ENCODE peak calls at places on chromosomes 13 and 19, in four cellular contexts. Q, R, M and T are unnamed samples.

GRCh38 chr19:47757617-47758432 is 12.5 kb downstream of the NOP53 start:
- DNase-seq in Q (no peak), R (no peak), M (no peak), T (no peak)

GRCh38 chr13:113880651-113881611 is 17.1 kb upstream of the GAS6 start:
- DNase-seq in Q (peak), R (no peak), M (no peak), T (no peak)

GRCh38 chr13:101144808-101145419 is 271.4 kb downstream of the NALCN start:
- DNase-seq in Q (peak), R (peak), M (peak), T (no peak)

GRCh38 chr19:39568604-39569003 is 28.6 kb upstream of the EID2 start:
- DNase-seq in Q (no peak), R (no peak), M (no peak), T (no peak)

GRCh38 chr13:83503424-83503823 is 378.9 kb downstream of the SLITRK1 start:
- DNase-seq in Q (no peak), R (no peak), M (peak), T (no peak)

GRCh38 chr19:10132848-10133350 is 13.2 kb upstream of the EIF3G start:
- DNase-seq in Q (no peak), R (no peak), M (no peak), T (no peak)

GRCh38 chr13:108816381-108816780 is 187.0 kb downstream of the MYO16 start:
- DNase-seq in Q (no peak), R (no peak), M (no peak), T (no peak)

GRCh38 chr13:46109451-46109850 is 4.6 kb upstream of the CPB2 start:
- DNase-seq in Q (no peak), R (no peak), M (no peak), T (no peak)

GRCh38 chr13:44819245-44819644 is 170.0 kb downstream of the NUFIP1 start:
- DNase-seq in Q (peak), R (no peak), M (peak), T (peak)

GRCh38 chr13:112616586-112617381 is 28.8 kb upstream of the TUBGCP3 start:
- DNase-seq in Q (no peak), R (no peak), M (peak), T (peak)

GRCh38 chr13:39311619-39312018 is 273.4 kb downstream of the NHLRC3 start:
- DNase-seq in Q (no peak), R (no peak), M (peak), T (no peak)

GRCh38 chr19:10552596-10553053 is 8.9 kb downstream of the ATG4D start:
- DNase-seq in Q (no peak), R (no peak), M (no peak), T (peak)